ENCODE peak calls at places on chromosome 13, in four cellular contexts. P is GM12878, I is H1, O is K562. K is an unnamed sample.

GRCh38 chr13:32581177-32581786 is 5.0 kb upstream of the PDS5B start:
- DNase-seq in I (no peak), P (no peak), O (no peak), K (peak)

GRCh38 chr13:52945348-52945747 is 83.3 kb upstream of the OLFM4 start:
- DNase-seq in P (no peak), O (no peak), I (no peak), K (no peak)

GRCh38 chr13:33379597-33379996 is 94.0 kb upstream of the STARD13 start:
- DNase-seq in I (no peak), O (no peak), P (no peak), K (peak)

GRCh38 chr13:84574851-84575250 is 692.6 kb upstream of the SLITRK1 start:
- DNase-seq in O (no peak), I (no peak), P (no peak), K (no peak)

GRCh38 chr13:39634956-39635355 is 20.5 kb upstream of the COG6 start:
- DNase-seq in O (no peak), P (no peak), I (no peak), K (no peak)

GRCh38 chr13:109998808-109999528 is 212.6 kb upstream of the IRS2 start:
- DNase-seq in O (no peak), I (no peak), P (no peak), K (no peak)

GRCh38 chr13:44174769-44175425 is 198.7 kb upstream of the SERP2 start:
- DNase-seq in I (no peak), O (no peak), P (no peak), K (no peak)

GRCh38 chr13:87810920-87811344 is 139.8 kb downstream of the SLITRK5 start:
- DNase-seq in P (no peak), I (no peak), O (no peak), K (no peak)

GRCh38 chr13:21696865-21697448 is 26.1 kb downstream of the FGF9 start:
- DNase-seq in O (no peak), I (no peak), P (no peak), K (peak)

GRCh38 chr13:113860579-113861432 is 3.1 kb downstream of the GAS6 start:
- DNase-seq in I (peak), P (no peak), O (peak), K (no peak)

GRCh38 chr13:40985596-40986327 is 33.4 kb downstream of the ELF1 start:
- DNase-seq in P (no peak), I (no peak), O (no peak), K (no peak)

GRCh38 chr13:48403151-48403631 is 9.7 kb downstream of the LPAR6 start:
- DNase-seq in P (peak), O (no peak), I (no peak), K (no peak)

GRCh38 chr13:60571571-60571970 is 174.6 kb downstream of the TDRD3 start:
- DNase-seq in P (no peak), I (no peak), O (no peak), K (no peak)

GRCh38 chr13:106649495-106649894 is 81.6 kb upstream of the ARGLU1 start:
- DNase-seq in P (no peak), I (no peak), O (no peak), K (no peak)

GRCh38 chr13:59468396-59468795 is 695.3 kb downstream of the DIAPH3 start:
- DNase-seq in O (peak), P (no peak), I (no peak), K (no peak)

GRCh38 chr13:80215368-80215767 is 125.6 kb downstream of the SPRY2 start:
- DNase-seq in I (no peak), P (no peak), O (no peak), K (no peak)

GRCh38 chr13:83355042-83355441 is 527.2 kb downstream of the SLITRK1 start:
- DNase-seq in O (no peak), P (no peak), I (no peak), K (no peak)

GRCh38 chr13:48448963-48449614 is 36.2 kb upstream of the LPAR6 start:
- DNase-seq in P (no peak), O (no peak), I (no peak), K (no peak)

GRCh38 chr13:31110617-31111016 is 51.1 kb downstream of the HSPH1 start:
- DNase-seq in P (no peak), O (no peak), I (no peak), K (no peak)
- TF ChIP-seq ATF2 in P (no peak), O (no peak), I (no peak), K (no peak)

GRCh38 chr13:100566543-100566942 is 22.0 kb downstream of the GGACT start:
- DNase-seq in I (no peak), O (no peak), P (no peak), K (no peak)
- TF ChIP-seq CHD2 in I (no peak), O (no peak), P (no peak), K (no peak)

DNA sequence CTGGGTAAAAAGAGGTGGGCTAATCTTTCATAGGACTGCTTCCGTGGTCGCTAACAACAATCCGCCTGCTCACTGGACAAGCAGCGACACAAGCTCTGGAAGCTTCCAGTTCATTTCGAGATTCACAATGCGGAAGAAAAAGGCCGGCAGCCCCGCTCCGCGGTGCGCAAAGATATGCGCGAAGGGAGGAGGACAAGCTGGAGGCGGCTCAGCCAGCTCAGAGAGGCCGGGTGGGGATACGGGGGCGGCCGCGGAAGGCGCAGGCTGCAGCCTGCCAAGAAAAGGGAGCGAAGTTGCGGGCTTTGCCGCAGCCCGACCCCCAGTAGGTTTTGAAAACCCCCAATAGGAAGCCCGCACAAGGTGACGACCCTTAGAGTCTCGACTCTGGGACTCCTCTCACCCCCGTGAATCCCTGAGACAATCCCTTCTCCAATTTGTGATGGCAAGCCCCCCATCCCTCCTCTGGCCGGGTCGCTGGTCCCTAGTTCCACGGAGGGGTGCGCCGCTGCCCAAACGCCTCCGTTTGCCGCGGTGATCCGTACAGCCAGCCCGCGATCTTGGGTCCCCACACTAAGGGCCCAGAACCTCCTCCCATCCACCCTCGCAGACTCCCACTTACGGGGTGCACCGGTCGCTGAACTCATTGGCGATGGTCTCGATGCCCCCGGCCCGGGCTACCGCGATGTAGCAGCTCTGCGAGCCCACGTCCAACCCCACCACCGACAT is 684 bp downstream of the HSPH1 start:
- DNase-seq in I (no peak), P (peak), O (peak), K (peak)
- TF ChIP-seq POLR2A in I (no peak), P (peak), O (no peak), K (no peak)

GRCh38 chr13:93268327-93269028 is 41.9 kb downstream of the GPC6 start:
- DNase-seq in P (no peak), I (no peak), O (no peak), K (no peak)
- TF ChIP-seq ATF2 in P (no peak), I (no peak), O (no peak), K (no peak)

GRCh38 chr13:30618938-30619289 is 1.2 kb downstream of the USPL1 start:
- DNase-seq in O (no peak), P (no peak), I (no peak), K (no peak)

GRCh38 chr13:30617315-30618185 is at the start of gene USPL1:
- DNase-seq in I (peak), O (peak), P (peak), K (peak)

GRCh38 chr13:30619731-30620130 is 2.0 kb downstream of the USPL1 start:
- DNase-seq in I (no peak), O (no peak), P (no peak), K (peak)

GRCh38 chr13:30616927-30617314 is 799 bp upstream of the USPL1 start:
- DNase-seq in O (peak), I (peak), P (peak), K (peak)

GRCh38 chr13:30618186-30618937 is 642 bp downstream of the USPL1 start:
- DNase-seq in I (no peak), P (no peak), O (peak), K (peak)
- TF ChIP-seq CHD2 in I (no peak), P (no peak), O (no peak), K (no peak)

DNA sequence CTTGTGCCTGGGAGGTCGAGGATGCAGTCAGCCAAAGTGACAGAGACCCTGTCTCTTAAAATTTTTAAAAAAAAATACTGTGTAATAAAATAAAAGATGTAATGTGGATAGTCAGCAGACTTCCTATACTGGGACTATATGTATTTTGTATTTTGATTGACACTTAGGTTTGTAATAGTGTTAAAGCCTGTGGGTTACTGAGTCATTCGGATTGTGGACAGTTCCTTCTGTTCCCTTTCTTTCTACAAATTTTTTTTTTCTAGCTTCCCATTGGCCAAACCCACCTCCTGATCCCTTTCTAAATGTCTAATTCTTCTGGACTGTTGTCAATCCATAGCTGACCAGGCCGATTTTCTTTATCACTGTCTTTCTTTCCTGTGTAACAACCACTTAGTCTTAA is 108.0 kb downstream of the DNAJC3 start:
- DNase-seq in I (no peak), P (no peak), O (no peak), K (no peak)
- TF ChIP-seq POLR2A in I (no peak), P (no peak), O (no peak), K (no peak)

GRCh38 chr13:99471231-99472202 is 29.8 kb upstream of the TM9SF2 start:
- DNase-seq in P (no peak), O (no peak), I (no peak), K (no peak)
- TF ChIP-seq ATF2 in P (no peak), O (no peak), I (no peak), K (no peak)

GRCh38 chr13:45370922-45371406 is 30.0 kb upstream of the TPT1 start:
- DNase-seq in O (peak), P (no peak), I (peak), K (no peak)
- TF ChIP-seq CHD2 in O (no peak), P (no peak), I (peak), K (no peak)

K was measured in HepG2.